ENCODE peak calls at places on chromosomes 2 and 18, in five cellular contexts. Q, R, W, E and N are unnamed samples.

GRCh38 chr18:10370716-10371115 is 83.7 kb upstream of the APCDD1 start:
- DNase-seq in Q (no peak), R (no peak), E (no peak), W (no peak), N (no peak)

GRCh38 chr2:175366814-175367213 is 185.3 kb upstream of the ATP5MC3 start:
- DNase-seq in W (no peak), Q (peak; percentile 16), E (no peak), R (no peak), N (peak; percentile 39)

GRCh38 chr18:48728204-48728833 is 189.5 kb downstream of the CTIF start:
- DNase-seq in E (no peak), Q (no peak), R (peak; percentile 88), W (no peak), N (peak; percentile 84)

GRCh38 chr18:54004828-54005227 is 219.6 kb downstream of the MBD2 start:
- DNase-seq in R (no peak), W (no peak), Q (no peak), E (no peak), N (no peak)

GRCh38 chr18:9404565-9405060 is 70.0 kb downstream of the TWSG1 start:
- DNase-seq in R (no peak), Q (peak; percentile 62), W (peak; percentile 6), E (no peak), N (no peak)

GRCh38 chr2:26623541-26624497 is 17.3 kb downstream of the CIB4 start:
- DNase-seq in Q (no peak), E (no peak), W (no peak), R (no peak), N (no peak)

GRCh38 chr18:57834616-57835015 is 31.5 kb upstream of the ATP8B1 start:
- DNase-seq in R (no peak), Q (no peak), E (no peak), W (no peak), N (no peak)

GRCh38 chr2:45755585-45756330 is 104.3 kb downstream of the PRKCE start:
- DNase-seq in R (no peak), E (no peak), W (no peak), Q (no peak), N (peak; percentile 66)

GRCh38 chr2:119678021-119678656 is 862 bp upstream of the TMEM177 start:
- DNase-seq in W (no peak), R (no peak), E (peak; percentile 54), Q (no peak), N (no peak)

GRCh38 chr2:45069711-45070664 is 60.7 kb upstream of the SIX2 start:
- DNase-seq in W (no peak), E (peak; percentile 70), R (no peak), Q (no peak), N (no peak)

GRCh38 chr2:222052934-222053367 is 245.8 kb downstream of the PAX3 start:
- DNase-seq in Q (no peak), R (no peak), E (no peak), W (no peak), N (no peak)

GRCh38 chr2:203059567-203059966 is 44.9 kb downstream of the NBEAL1 start:
- DNase-seq in Q (no peak), W (no peak), E (no peak), R (no peak), N (no peak)

GRCh38 chr2:60883896-60884295 is 2.5 kb downstream of the REL start:
- DNase-seq in Q (no peak), W (no peak), E (no peak), R (no peak), N (no peak)

GRCh38 chr2:203685081-203685621 is 21.3 kb upstream of the CD28 start:
- DNase-seq in W (no peak), Q (no peak), R (peak; percentile 66), E (no peak), N (peak; percentile 65)

GRCh38 chr18:7584646-7585271 is 17.6 kb downstream of the PTPRM start:
- DNase-seq in R (no peak), Q (no peak), E (no peak), W (no peak), N (no peak)

GRCh38 chr2:19140463-19141208 is 217.8 kb downstream of the OSR1 start:
- DNase-seq in E (no peak), R (peak; percentile 80), W (no peak), Q (no peak), N (peak; percentile 90)

GRCh38 chr18:21270453-21270852 is 28.4 kb downstream of the GREB1L start:
- DNase-seq in Q (no peak), W (no peak), R (no peak), E (no peak), N (no peak)

GRCh38 chr18:79548077-79548450 is 131.5 kb upstream of the CTDP1 start:
- DNase-seq in W (no peak), R (no peak), E (no peak), Q (no peak), N (no peak)